ENCODE peak calls at places on chromosomes 2 and 18, in four cellular contexts. B, Z, M and N are unnamed samples.

GRCh38 chr2:226683926-226684562 is 115.6 kb downstream of the IRS1 start:
- DNase-seq in B (no peak), Z (no peak), M (no peak), N (no peak)

GRCh38 chr2:183162362-183162761 is 38.1 kb downstream of the NUP35 start:
- DNase-seq in B (peak), Z (no peak), M (peak), N (no peak)

GRCh38 chr18:75121266-75121665 is 87.7 kb downstream of the PTGR3 start:
- DNase-seq in B (no peak), Z (no peak), M (no peak), N (no peak)

GRCh38 chr2:64675860-64676259 is 22.1 kb upstream of the SERTAD2 start:
- DNase-seq in B (peak), Z (peak), M (peak), N (no peak)

GRCh38 chr2:25306767-25307368 is 34.9 kb downstream of the DNMT3A start:
- DNase-seq in B (no peak), Z (no peak), M (no peak), N (no peak)

GRCh38 chr2:173226899-173227692 is 127.6 kb upstream of the CDCA7 start:
- DNase-seq in B (no peak), Z (no peak), M (no peak), N (no peak)

GRCh38 chr2:149431337-149431736 is 101.0 kb downstream of the LYPD6 start:
- DNase-seq in B (peak), Z (no peak), M (peak), N (no peak)

GRCh38 chr2:200592414-200593075 is 6.7 kb downstream of the AOX1 start:
- DNase-seq in B (peak), Z (no peak), M (peak), N (no peak)

GRCh38 chr2:16258350-16258749 is 318.0 kb downstream of the MYCN start:
- DNase-seq in B (no peak), Z (no peak), M (no peak), N (no peak)

GRCh38 chr18:63016270-63016669 is 300.9 kb downstream of the PHLPP1 start:
- DNase-seq in B (peak), Z (peak), M (peak), N (no peak)

GRCh38 chr2:37771600-37772088 is 100.2 kb upstream of the CDC42EP3 start:
- DNase-seq in B (peak), Z (no peak), M (peak), N (no peak)

GRCh38 chr18:25322806-25323205 is 29.2 kb downstream of the ZNF521 start:
- DNase-seq in B (no peak), Z (no peak), M (no peak), N (no peak)

GRCh38 chr2:128638741-128639477 is 320.2 kb upstream of the HS6ST1 start:
- DNase-seq in B (no peak), Z (no peak), M (no peak), N (peak)

GRCh38 chr2:59342166-59342565 is 1101.0 kb upstream of the FANCL start:
- DNase-seq in B (no peak), Z (no peak), M (no peak), N (no peak)

GRCh38 chr2:9332853-9333245 is 90.5 kb downstream of the ITGB1BP1 start:
- DNase-seq in B (no peak), Z (no peak), M (no peak), N (no peak)

GRCh38 chr2:205680067-205680466 is 2.2 kb upstream of the NRP2 start:
- DNase-seq in B (peak), Z (peak), M (peak), N (no peak)

GRCh38 chr18:28438381-28438780 is 261.5 kb upstream of the CDH2 start:
- DNase-seq in B (no peak), Z (no peak), M (no peak), N (no peak)

GRCh38 chr2:69471793-69472192 is 34.6 kb upstream of the NFU1 start:
- DNase-seq in B (no peak), Z (no peak), M (no peak), N (no peak)

GRCh38 chr2:65549262-65550036 is 117.0 kb upstream of the SPRED2 start:
- DNase-seq in B (no peak), Z (peak), M (no peak), N (no peak)

GRCh38 chr2:168705534-168706470 is 96.6 kb upstream of the NOSTRIN start:
- DNase-seq in B (peak), Z (no peak), M (peak), N (no peak)